ENCODE peak calls at places on chromosomes 1 and 21, in seven cellular contexts. M is IMR-90, H is mesendoderm, L is H9, O is mesenchymal stem cell, J is H1, Q is trophoblast cell. C is an unnamed sample. For H3K4me1, the result is how much of the 10 kb centered on the place peaks cover.

GRCh38 chr1:198523183-198523942 is 17.1 kb downstream of the ATP6V1G3 start:
- DNase-seq in M (no peak), H (no peak), L (no peak), O (no peak), J (no peak), Q (no peak), C (no peak)

GRCh38 chr1:43233631-43234030 is 36.2 kb upstream of the TMEM125 start:
- DNase-seq in M (no peak), H (no peak), L (no peak), O (no peak), J (no peak), Q (no peak), C (no peak)

GRCh38 chr1:150493175-150493574 is 6.0 kb downstream of the TARS2 start:
- DNase-seq in M (no peak), H (no peak), L (no peak), O (no peak), J (no peak), Q (no peak), C (no peak)

GRCh38 chr21:16426936-16427335 is 697.2 kb downstream of the USP25 start:
- DNase-seq in M (no peak), H (no peak), L (no peak), O (no peak), J (no peak), Q (no peak), C (no peak)

GRCh38 chr21:29332461-29333354 is 34.0 kb downstream of the BACH1 start:
- DNase-seq in M (peak), H (no peak), L (no peak), O (peak), J (no peak), Q (no peak), C (no peak)

GRCh38 chr1:231091853-231092301 is 51.8 kb upstream of the FAM89A start:
- DNase-seq in M (peak), H (peak), L (peak), O (peak), J (peak), Q (peak), C (peak)

GRCh38 chr1:19960621-19961020 is 18.8 kb downstream of the PLA2G2A start:
- DNase-seq in M (no peak), H (no peak), L (peak), O (no peak), J (no peak), Q (no peak), C (no peak)

GRCh38 chr1:6157132-6157527 is 23.0 kb downstream of the CHD5 start:
- DNase-seq in M (no peak), H (no peak), L (no peak), O (no peak), J (no peak), Q (peak), C (no peak)

GRCh38 chr1:51990478-51990965 is at the start of gene RAB3B:
- DNase-seq in M (peak), H (peak), L (peak), O (peak), J (peak), Q (peak), C (peak)

GRCh38 chr1:67889940-67890567 is 56.8 kb upstream of the GNG12 start:
- DNase-seq in M (peak), H (peak), L (no peak), O (peak), J (no peak), Q (peak), C (no peak)

GRCh38 chr21:43343992-43344886 is 82.7 kb downstream of the SIK1 start:
- DNase-seq in M (no peak), H (no peak), L (no peak), O (no peak), J (no peak), Q (no peak), C (no peak)

GRCh38 chr1:13517193-13517812 is 3.5 kb upstream of the LRRC38 start:
- DNase-seq in M (no peak), H (peak), L (peak), O (peak), J (no peak), Q (peak), C (peak)

GRCh38 chr1:93178418-93178817 is 1.8 kb downstream of the TMED5 start:
- DNase-seq in M (peak), H (no peak), L (no peak), O (no peak), J (no peak), Q (no peak), C (no peak)

GRCh38 chr1:19398309-19398760 is 86.2 kb downstream of the SLC66A1 start:
- DNase-seq in M (peak), H (peak), L (no peak), O (peak), J (no peak), Q (peak), C (no peak)

GRCh38 chr1:22143065-22143514 is at the start of gene WNT4:
- DNase-seq in M (no peak), H (peak), L (peak), O (no peak), J (no peak), Q (no peak), C (no peak)

GRCh38 chr1:22141948-22142314 is 966 bp downstream of the WNT4 start:
- DNase-seq in M (no peak), H (peak), L (no peak), O (peak), J (no peak), Q (no peak), C (no peak)

GRCh38 chr1:22140681-22141080 is 2.2 kb downstream of the WNT4 start:
- DNase-seq in M (no peak), H (peak), L (no peak), O (no peak), J (no peak), Q (no peak), C (no peak)

GRCh38 chr1:22142315-22143064 is 407 bp downstream of the WNT4 start:
- DNase-seq in M (no peak), H (peak), L (no peak), O (peak), J (no peak), Q (peak), C (no peak)

DNA sequence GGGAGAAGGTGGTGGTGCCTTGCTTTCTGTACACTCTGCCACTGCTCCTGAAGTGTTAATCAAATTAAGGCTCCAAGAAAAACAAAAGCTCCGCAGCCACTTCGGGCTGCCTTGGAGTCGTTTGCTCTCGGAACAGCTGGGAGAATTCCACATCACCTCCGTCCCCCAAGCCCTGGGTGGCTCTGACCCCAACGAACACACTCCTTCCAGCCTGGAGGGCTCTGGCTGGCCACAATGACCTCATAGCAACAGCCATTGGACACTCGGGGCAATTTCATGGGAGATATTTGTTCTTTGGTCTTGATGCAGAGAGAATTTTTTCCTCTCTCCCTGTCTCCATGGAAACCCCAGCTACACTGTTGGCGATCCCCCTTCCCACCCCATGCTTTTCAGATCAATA is 1.4 kb downstream of the WNT4 start:
- DNase-seq in M (no peak), H (no peak), L (no peak), O (peak), J (no peak), Q (no peak), C (no peak)
- H4K8ac ChIP-seq in M (no peak), H (no peak), L (no peak), O (no peak), J (no peak), Q (no peak), C (no peak)

GRCh38 chr1:205351984-205352713 is 4.6 kb downstream of the KLHDC8A start:
- DNase-seq in M (peak), H (peak), L (peak), O (peak), J (no peak), Q (no peak), C (no peak)

GRCh38 chr1:205350124-205350523 is 6.6 kb downstream of the KLHDC8A start:
- DNase-seq in M (no peak), H (no peak), L (no peak), O (no peak), J (no peak), Q (no peak), C (no peak)

GRCh38 chr1:205353612-205354011 is 3.1 kb downstream of the KLHDC8A start:
- DNase-seq in M (no peak), H (no peak), L (no peak), O (no peak), J (no peak), Q (no peak), C (no peak)

GRCh38 chr1:205348559-205349477 is 7.9 kb downstream of the KLHDC8A start:
- DNase-seq in M (no peak), H (peak), L (no peak), O (no peak), J (no peak), Q (no peak), C (no peak)

DNA sequence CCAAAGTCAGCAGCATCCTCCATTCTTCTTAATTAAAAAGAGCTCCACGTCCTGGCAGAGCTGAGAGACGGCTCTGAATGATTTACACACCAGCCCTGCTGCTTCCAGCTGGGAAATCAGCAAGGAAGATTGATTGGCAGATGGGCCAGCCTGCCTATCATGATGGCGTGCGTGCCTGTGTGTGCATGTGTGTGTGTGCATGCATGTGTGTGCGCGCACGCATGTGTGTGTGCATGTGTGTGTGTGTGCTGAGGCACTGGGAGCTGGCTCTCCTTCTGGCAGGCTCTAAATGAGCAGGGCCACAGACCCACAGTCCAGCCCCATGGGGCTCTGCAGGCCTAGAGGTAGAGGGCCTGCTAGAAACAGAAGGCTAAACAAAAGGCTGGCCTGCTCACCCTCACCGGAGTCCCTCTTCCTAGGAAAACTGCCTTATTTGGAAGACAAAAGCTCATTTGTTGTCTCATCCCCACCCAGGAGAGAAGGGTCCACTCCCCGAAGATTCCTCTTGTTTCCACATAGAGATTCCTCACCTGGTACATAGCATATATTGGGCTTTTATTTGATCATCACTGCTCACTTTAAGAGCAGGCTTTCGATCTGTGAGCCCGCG is 6.0 kb downstream of the KLHDC8A start:
- DNase-seq in M (no peak), H (peak), L (peak), O (no peak), J (no peak), Q (no peak), C (no peak)
- H3K4me1 ChIP-seq in M (under half), H (under half), L (under half), O (under half), J (under half), Q (under half), C (under half)

GRCh38 chr1:181482001-181482430 is 1.3 kb upstream of the CACNA1E start:
- DNase-seq in M (no peak), H (no peak), L (peak), O (no peak), J (no peak), Q (no peak), C (no peak)

GRCh38 chr1:181476581-181476980 is 6.7 kb upstream of the CACNA1E start:
- DNase-seq in M (no peak), H (no peak), L (no peak), O (no peak), J (no peak), Q (no peak), C (no peak)

GRCh38 chr1:181475580-181475979 is 7.7 kb upstream of the CACNA1E start:
- DNase-seq in M (no peak), H (no peak), L (no peak), O (no peak), J (no peak), Q (no peak), C (no peak)

GRCh38 chr1:181482521-181483083 is 715 bp upstream of the CACNA1E start:
- DNase-seq in M (peak), H (peak), L (peak), O (no peak), J (no peak), Q (peak), C (peak)

DNA sequence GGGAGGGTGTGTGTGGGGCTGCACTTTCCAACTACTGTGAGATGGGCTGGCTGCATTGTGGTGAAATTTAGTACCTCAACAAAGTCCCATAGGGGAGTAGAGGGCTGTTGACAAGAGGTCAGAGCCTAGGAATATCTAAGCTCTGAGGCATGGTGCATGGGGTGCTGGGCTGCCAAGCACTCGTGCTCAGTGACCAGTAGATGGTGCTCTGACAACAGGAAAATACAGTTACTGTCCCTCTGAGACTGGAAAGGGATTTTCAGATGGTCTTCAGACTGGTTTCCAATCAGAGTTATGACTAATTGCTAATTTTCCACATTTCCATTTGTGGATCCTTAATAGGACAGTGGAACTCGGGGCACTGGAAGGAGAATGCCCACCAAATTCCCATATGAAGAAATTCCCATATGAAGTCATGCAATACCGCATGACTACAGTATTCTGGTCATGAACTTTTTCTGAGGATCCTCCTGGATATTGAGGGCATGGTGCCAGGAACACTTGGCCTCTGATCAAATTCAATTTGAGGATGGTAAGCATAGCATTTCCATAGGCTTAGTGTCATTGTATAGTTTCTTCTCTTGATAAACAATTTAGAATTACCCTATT is 4.1 kb upstream of the CACNA1E start:
- DNase-seq in M (peak), H (peak), L (peak), O (peak), J (no peak), Q (peak), C (peak)
- H4K8ac ChIP-seq in M (no peak), H (no peak), L (no peak), O (no peak), J (no peak), Q (no peak), C (no peak)

GRCh38 chr1:121546830-121547680 is 362.3 kb downstream of the SRGAP2C start:
- DNase-seq in M (no peak), H (no peak), L (no peak), O (peak), J (no peak), Q (no peak), C (no peak)

GRCh38 chr1:121538943-121539575 is 354.3 kb downstream of the SRGAP2C start:
- DNase-seq in M (no peak), H (no peak), L (no peak), O (no peak), J (no peak), Q (no peak), C (no peak)

DNA sequence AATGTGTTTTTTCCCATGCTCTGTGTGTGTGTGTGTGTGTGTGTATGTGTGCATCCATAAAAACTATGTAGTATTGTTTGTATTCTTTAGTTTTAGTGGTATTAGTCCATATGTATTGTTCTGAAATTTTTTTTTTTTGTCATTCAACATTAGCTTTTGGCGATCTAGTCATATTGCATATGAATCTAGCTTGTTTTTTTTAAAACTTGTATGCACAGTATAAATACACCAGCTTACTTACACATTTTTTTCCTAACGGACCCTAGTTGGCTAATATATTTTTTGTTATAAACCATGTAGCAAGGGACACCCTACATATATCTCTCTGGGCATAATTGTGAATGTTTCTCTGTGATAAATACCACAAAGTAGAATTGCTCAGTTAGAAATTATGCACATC is 359.7 kb downstream of the SRGAP2C start:
- DNase-seq in M (no peak), H (no peak), L (no peak), O (no peak), J (no peak), Q (no peak), C (no peak)
- H3K4me1 ChIP-seq in M (under half), H (under half), L (under half), O (under half), J (under half), Q (under half), C (under half)

GRCh38 chr1:22093513-22093912 is 41.0 kb downstream of the CDC42 start:
- DNase-seq in M (no peak), H (no peak), L (no peak), O (no peak), J (no peak), Q (no peak), C (no peak)
- H4K8ac ChIP-seq in M (no peak), H (no peak), L (no peak), O (no peak), J (no peak), Q (no peak), C (no peak)

GRCh38 chr1:204509186-204509635 is 7.0 kb upstream of the MDM4 start:
- DNase-seq in M (no peak), H (no peak), L (no peak), O (no peak), J (no peak), Q (no peak), C (no peak)

GRCh38 chr1:204514841-204515240 is 1.4 kb upstream of the MDM4 start:
- DNase-seq in M (no peak), H (no peak), L (no peak), O (no peak), J (no peak), Q (no peak), C (no peak)

GRCh38 chr1:204513117-204513716 is 3.0 kb upstream of the MDM4 start:
- DNase-seq in M (no peak), H (no peak), L (no peak), O (no peak), J (no peak), Q (no peak), C (no peak)

GRCh38 chr1:204507317-204508105 is 8.7 kb upstream of the MDM4 start:
- DNase-seq in M (peak), H (peak), L (peak), O (peak), J (peak), Q (no peak), C (peak)

DNA sequence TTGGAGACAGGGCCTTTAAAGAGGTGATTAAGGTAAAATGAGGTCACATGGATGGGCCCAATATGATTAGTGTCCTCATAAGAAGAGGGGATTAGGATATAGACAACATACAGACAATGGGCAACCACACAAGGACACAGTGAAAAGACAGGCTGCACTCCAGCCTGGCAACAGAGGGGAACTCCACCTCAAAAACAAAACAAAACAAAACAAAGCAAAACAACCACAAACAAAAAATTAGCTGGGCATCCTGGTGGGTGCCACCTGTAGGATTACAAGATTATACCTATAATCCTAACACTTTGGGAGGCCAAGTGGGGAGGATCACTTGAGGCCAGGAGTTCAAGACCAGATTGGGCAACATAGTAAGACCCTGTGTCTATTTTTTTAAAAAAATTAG is 4.8 kb upstream of the MDM4 start:
- DNase-seq in M (no peak), H (no peak), L (no peak), O (no peak), J (no peak), Q (no peak), C (no peak)
- H3K4me1 ChIP-seq in M (under half), H (under half), L (under half), O (under half), J (under half), Q (under half), C (under half)

GRCh38 chr1:157978547-157979403 is 14.7 kb upstream of the KIRREL1 start:
- DNase-seq in M (no peak), H (peak), L (peak), O (no peak), J (no peak), Q (no peak), C (no peak)
- H4K8ac ChIP-seq in M (no peak), H (no peak), L (no peak), O (no peak), J (peak), Q (no peak), C (no peak)

GRCh38 chr1:234987415-234988159 is 141.1 kb downstream of the TOMM20 start:
- DNase-seq in M (peak), H (peak), L (peak), O (peak), J (no peak), Q (peak), C (peak)

GRCh38 chr1:234985531-234986294 is 142.9 kb downstream of the TOMM20 start:
- DNase-seq in M (no peak), H (no peak), L (no peak), O (no peak), J (no peak), Q (no peak), C (no peak)

GRCh38 chr1:234983554-234983911 is 145.1 kb downstream of the TOMM20 start:
- DNase-seq in M (no peak), H (no peak), L (no peak), O (no peak), J (no peak), Q (no peak), C (no peak)

GRCh38 chr1:234986750-234987414 is 141.8 kb downstream of the TOMM20 start:
- DNase-seq in M (no peak), H (peak), L (no peak), O (peak), J (no peak), Q (no peak), C (peak)

GRCh38 chr1:234985007-234985370 is 143.6 kb downstream of the TOMM20 start:
- DNase-seq in M (no peak), H (no peak), L (no peak), O (no peak), J (no peak), Q (no peak), C (no peak)
- H3K4me1 ChIP-seq in M (under half), H (under half), L (under half), O (under half), J (under half), Q (under half), C (under half)